ENCODE peak calls at places on chromosomes 16 and 17, in five cellular contexts. One of them, this sample, is unnamed.

GRCh38 chr17:52885882-52886281 is 727.4 kb upstream of the CA10 start:
- DNase-seq in colonic mucosa: no peak
- DNase-seq in A549: no peak
- DNase-seq in activated T-helper 1 cell treated with anti-CD3 and anti-CD28 coated beads, Interleukin-12 subunit alpha, Interleukin-12 subunit beta, Interleukin-2, Interleukin-4 antibody, amounts not matched to agents 30 ng/mL and 10 ng/mL and 1 ng/mL, durations not matched to agents 14 hours and 24 hours and 36 hours: no peak
- DNase-seq in CD4-positive, alpha-beta T cell: no peak
- DNase-seq in this sample: no peak

GRCh38 chr16:70786020-70786419 is 14.9 kb downstream of the VAC14 start:
- DNase-seq in colonic mucosa: no peak
- DNase-seq in A549: no peak
- DNase-seq in activated T-helper 1 cell treated with anti-CD3 and anti-CD28 coated beads, Interleukin-12 subunit alpha, Interleukin-12 subunit beta, Interleukin-2, Interleukin-4 antibody, amounts not matched to agents 30 ng/mL and 10 ng/mL and 1 ng/mL, durations not matched to agents 14 hours and 24 hours and 36 hours: no peak
- DNase-seq in CD4-positive, alpha-beta T cell: no peak
- DNase-seq in this sample: no peak

GRCh38 chr16:49471038-49471727 is 97.6 kb downstream of the C16orf78 start:
- DNase-seq in colonic mucosa: peak; percentile 8
- DNase-seq in A549: no peak
- DNase-seq in activated T-helper 1 cell treated with anti-CD3 and anti-CD28 coated beads, Interleukin-12 subunit alpha, Interleukin-12 subunit beta, Interleukin-2, Interleukin-4 antibody, amounts not matched to agents 30 ng/mL and 10 ng/mL and 1 ng/mL, durations not matched to agents 14 hours and 24 hours and 36 hours: no peak
- DNase-seq in CD4-positive, alpha-beta T cell: no peak
- DNase-seq in this sample: no peak

GRCh38 chr17:50478391-50479361 is at the start of gene RSAD1:
- DNase-seq in colonic mucosa: peak; percentile 83
- DNase-seq in A549: peak; percentile 96
- DNase-seq in activated T-helper 1 cell treated with anti-CD3 and anti-CD28 coated beads, Interleukin-12 subunit alpha, Interleukin-12 subunit beta, Interleukin-2, Interleukin-4 antibody, amounts not matched to agents 30 ng/mL and 10 ng/mL and 1 ng/mL, durations not matched to agents 14 hours and 24 hours and 36 hours: peak; percentile 79
- DNase-seq in CD4-positive, alpha-beta T cell: peak; percentile 86
- DNase-seq in this sample: peak; percentile 92

GRCh38 chr17:46190763-46191162 is 2.5 kb downstream of the KANSL1 start:
- DNase-seq in colonic mucosa: no peak
- DNase-seq in A549: no peak
- DNase-seq in activated T-helper 1 cell treated with anti-CD3 and anti-CD28 coated beads, Interleukin-12 subunit alpha, Interleukin-12 subunit beta, Interleukin-2, Interleukin-4 antibody, amounts not matched to agents 30 ng/mL and 10 ng/mL and 1 ng/mL, durations not matched to agents 14 hours and 24 hours and 36 hours: no peak
- DNase-seq in CD4-positive, alpha-beta T cell: no peak
- DNase-seq in this sample: no peak

GRCh38 chr17:70006159-70006558 is 68.9 kb upstream of the KCNJ16 start:
- DNase-seq in colonic mucosa: no peak
- DNase-seq in A549: no peak
- DNase-seq in activated T-helper 1 cell treated with anti-CD3 and anti-CD28 coated beads, Interleukin-12 subunit alpha, Interleukin-12 subunit beta, Interleukin-2, Interleukin-4 antibody, amounts not matched to agents 30 ng/mL and 10 ng/mL and 1 ng/mL, durations not matched to agents 14 hours and 24 hours and 36 hours: no peak
- DNase-seq in CD4-positive, alpha-beta T cell: no peak
- DNase-seq in this sample: no peak

GRCh38 chr17:82097187-82097918 is 683 bp downstream of the FASN start:
- DNase-seq in colonic mucosa: peak; percentile 48
- DNase-seq in A549: peak; percentile 66
- DNase-seq in activated T-helper 1 cell treated with anti-CD3 and anti-CD28 coated beads, Interleukin-12 subunit alpha, Interleukin-12 subunit beta, Interleukin-2, Interleukin-4 antibody, amounts not matched to agents 30 ng/mL and 10 ng/mL and 1 ng/mL, durations not matched to agents 14 hours and 24 hours and 36 hours: peak; percentile 24
- DNase-seq in CD4-positive, alpha-beta T cell: peak; percentile 42
- DNase-seq in this sample: no peak

GRCh38 chr17:78174870-78175642 is 6.7 kb downstream of the SYNGR2 start:
- DNase-seq in colonic mucosa: peak; percentile 69
- DNase-seq in A549: no peak
- DNase-seq in activated T-helper 1 cell treated with anti-CD3 and anti-CD28 coated beads, Interleukin-12 subunit alpha, Interleukin-12 subunit beta, Interleukin-2, Interleukin-4 antibody, amounts not matched to agents 30 ng/mL and 10 ng/mL and 1 ng/mL, durations not matched to agents 14 hours and 24 hours and 36 hours: no peak
- DNase-seq in CD4-positive, alpha-beta T cell: no peak
- DNase-seq in this sample: no peak

GRCh38 chr16:11665071-11665491 is 3.2 kb upstream of the SNN start:
- DNase-seq in colonic mucosa: no peak
- DNase-seq in A549: no peak
- DNase-seq in activated T-helper 1 cell treated with anti-CD3 and anti-CD28 coated beads, Interleukin-12 subunit alpha, Interleukin-12 subunit beta, Interleukin-2, Interleukin-4 antibody, amounts not matched to agents 30 ng/mL and 10 ng/mL and 1 ng/mL, durations not matched to agents 14 hours and 24 hours and 36 hours: no peak
- DNase-seq in CD4-positive, alpha-beta T cell: peak; percentile 64
- DNase-seq in this sample: no peak

GRCh38 chr17:56880133-56880532 is 33.7 kb downstream of the TRIM25 start:
- DNase-seq in colonic mucosa: no peak
- DNase-seq in A549: no peak
- DNase-seq in activated T-helper 1 cell treated with anti-CD3 and anti-CD28 coated beads, Interleukin-12 subunit alpha, Interleukin-12 subunit beta, Interleukin-2, Interleukin-4 antibody, amounts not matched to agents 30 ng/mL and 10 ng/mL and 1 ng/mL, durations not matched to agents 14 hours and 24 hours and 36 hours: no peak
- DNase-seq in CD4-positive, alpha-beta T cell: no peak
- DNase-seq in this sample: no peak

GRCh38 chr16:85359147-85359822 is 247.0 kb upstream of the CIBAR2 start:
- DNase-seq in colonic mucosa: no peak
- DNase-seq in A549: no peak
- DNase-seq in activated T-helper 1 cell treated with anti-CD3 and anti-CD28 coated beads, Interleukin-12 subunit alpha, Interleukin-12 subunit beta, Interleukin-2, Interleukin-4 antibody, amounts not matched to agents 30 ng/mL and 10 ng/mL and 1 ng/mL, durations not matched to agents 14 hours and 24 hours and 36 hours: no peak
- DNase-seq in CD4-positive, alpha-beta T cell: no peak
- DNase-seq in this sample: no peak

GRCh38 chr17:37160940-37161339 is 212.2 kb downstream of the AATF start:
- DNase-seq in colonic mucosa: no peak
- DNase-seq in A549: peak; percentile 37
- DNase-seq in activated T-helper 1 cell treated with anti-CD3 and anti-CD28 coated beads, Interleukin-12 subunit alpha, Interleukin-12 subunit beta, Interleukin-2, Interleukin-4 antibody, amounts not matched to agents 30 ng/mL and 10 ng/mL and 1 ng/mL, durations not matched to agents 14 hours and 24 hours and 36 hours: no peak
- DNase-seq in CD4-positive, alpha-beta T cell: no peak
- DNase-seq in this sample: no peak

GRCh38 chr16:72474511-72475123 is 302.7 kb upstream of the PMFBP1 start:
- DNase-seq in colonic mucosa: no peak
- DNase-seq in A549: no peak
- DNase-seq in activated T-helper 1 cell treated with anti-CD3 and anti-CD28 coated beads, Interleukin-12 subunit alpha, Interleukin-12 subunit beta, Interleukin-2, Interleukin-4 antibody, amounts not matched to agents 30 ng/mL and 10 ng/mL and 1 ng/mL, durations not matched to agents 14 hours and 24 hours and 36 hours: no peak
- DNase-seq in CD4-positive, alpha-beta T cell: no peak
- DNase-seq in this sample: no peak

GRCh38 chr17:7838291-7839075 is 4.5 kb downstream of the KDM6B start:
- DNase-seq in colonic mucosa: peak; percentile 69
- DNase-seq in A549: peak; percentile 66
- DNase-seq in activated T-helper 1 cell treated with anti-CD3 and anti-CD28 coated beads, Interleukin-12 subunit alpha, Interleukin-12 subunit beta, Interleukin-2, Interleukin-4 antibody, amounts not matched to agents 30 ng/mL and 10 ng/mL and 1 ng/mL, durations not matched to agents 14 hours and 24 hours and 36 hours: no peak
- DNase-seq in CD4-positive, alpha-beta T cell: no peak
- DNase-seq in this sample: peak; percentile 53